ENCODE peak calls at places on chromosomes 11 and 22, in four cellular contexts. S is GM13977, Q is fibroblast of lung, Y is stomach. J is an unnamed sample.

GRCh38 chr11:94315664-94316063 is 11.3 kb downstream of the IZUMO1R start:
- DNase-seq in S (no peak), Q (peak), Y (no peak), J (no peak)

GRCh38 chr11:100573911-100574513 is 113.1 kb upstream of the ARHGAP42 start:
- DNase-seq in S (no peak), Q (no peak), Y (no peak), J (no peak)

GRCh38 chr11:76234704-76235232 is 28.5 kb upstream of the WNT11 start:
- DNase-seq in S (peak), Q (no peak), Y (peak), J (no peak)

GRCh38 chr11:17063171-17064002 is 14.1 kb downstream of the RPS13 start:
- DNase-seq in S (peak), Q (peak), Y (peak), J (peak)

GRCh38 chr11:41497974-41498373 is 38.5 kb upstream of the LRRC4C start:
- DNase-seq in S (no peak), Q (peak), Y (no peak), J (no peak)

GRCh38 chr11:70509476-70509875 is 111.1 kb downstream of the CTTN start:
- DNase-seq in S (no peak), Q (no peak), Y (no peak), J (no peak)

GRCh38 chr11:63641727-63642126 is 27.5 kb upstream of the PLAAT3 start:
- DNase-seq in S (no peak), Q (peak), Y (no peak), J (no peak)

GRCh38 chr11:110598725-110599124 is 113.5 kb downstream of the ARHGAP20 start:
- DNase-seq in S (no peak), Q (no peak), Y (no peak), J (no peak)

GRCh38 chr11:34226210-34226609 is 120.8 kb downstream of the NAT10 start:
- DNase-seq in S (no peak), Q (no peak), Y (no peak), J (no peak)

GRCh38 chr22:20438066-20438677 is 547 bp upstream of the SCARF2 start:
- DNase-seq in S (peak), Q (peak), Y (no peak), J (no peak)

GRCh38 chr11:45102361-45102809 is 44.1 kb upstream of the PRDM11 start:
- DNase-seq in S (no peak), Q (no peak), Y (no peak), J (no peak)

GRCh38 chr11:75100314-75100713 is 3.6 kb upstream of the OR2AT4 start:
- DNase-seq in S (peak), Q (peak), Y (no peak), J (no peak)

GRCh38 chr11:108872781-108873291 is 208.0 kb downstream of the DDX10 start:
- DNase-seq in S (no peak), Q (peak), Y (no peak), J (no peak)

GRCh38 chr11:83785942-83786341 is 499.8 kb upstream of the CCDC90B start:
- DNase-seq in S (no peak), Q (no peak), Y (no peak), J (no peak)

GRCh38 chr22:26535499-26535898 is 23.2 kb upstream of the TFIP11 start:
- DNase-seq in S (no peak), Q (no peak), Y (no peak), J (no peak)

GRCh38 chr11:10272132-10272531 is 21.9 kb downstream of the SBF2 start:
- DNase-seq in S (no peak), Q (no peak), Y (no peak), J (no peak)

DNA sequence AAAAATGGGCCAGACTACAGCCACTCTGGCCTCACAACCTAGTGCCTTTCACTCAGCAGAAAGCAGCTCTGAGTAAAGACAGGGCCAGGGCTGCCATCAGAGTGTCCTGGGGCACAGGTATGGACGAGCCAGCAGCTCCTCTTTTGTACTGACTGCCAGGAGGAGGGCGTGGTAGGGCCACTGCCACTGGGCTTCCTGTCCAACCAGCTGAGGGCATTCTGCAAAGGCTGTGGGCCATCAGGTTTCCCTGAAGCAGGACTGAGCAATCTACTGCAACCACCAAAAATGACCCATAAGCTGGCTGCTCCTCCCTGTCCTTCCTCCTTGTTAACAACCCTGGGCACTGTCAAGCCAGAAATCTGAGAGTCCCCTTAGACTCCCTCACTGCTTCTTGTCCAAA is 33.1 kb downstream of the ASCC2 start:
- DNase-seq in S (no peak), Q (no peak), Y (no peak), J (no peak)
- TF ChIP-seq CTCF in S (no peak), Q (no peak), Y (no peak), J (no peak)

GRCh38 chr11:125724125-125724524 is 22.0 kb upstream of the PATE1 start:
- DNase-seq in S (no peak), Q (peak), Y (no peak), J (no peak)
- TF ChIP-seq CTCF in S (peak), Q (no peak), Y (no peak), J (peak)

GRCh38 chr11:103539166-103539565 is 429.9 kb downstream of the DYNC2H1 start:
- DNase-seq in S (no peak), Q (no peak), Y (no peak), J (no peak)

GRCh38 chr11:103536335-103536722 is 427.1 kb downstream of the DYNC2H1 start:
- DNase-seq in S (no peak), Q (no peak), Y (no peak), J (no peak)

GRCh38 chr11:103534959-103535358 is 425.7 kb downstream of the DYNC2H1 start:
- DNase-seq in S (no peak), Q (no peak), Y (no peak), J (no peak)

GRCh38 chr11:103541186-103541795 is 432.1 kb downstream of the DYNC2H1 start:
- DNase-seq in S (no peak), Q (no peak), Y (no peak), J (no peak)

GRCh38 chr11:103537904-103538502 is 428.8 kb downstream of the DYNC2H1 start:
- DNase-seq in S (peak), Q (no peak), Y (no peak), J (no peak)
- TF ChIP-seq CTCF in S (peak), Q (peak), Y (no peak), J (peak)

GRCh38 chr11:2267871-2268825 is 2.2 kb downstream of the ASCL2 start:
- DNase-seq in S (no peak), Q (no peak), Y (peak), J (no peak)

GRCh38 chr11:2268911-2269600 is 1.3 kb downstream of the ASCL2 start:
- DNase-seq in S (peak), Q (peak), Y (peak), J (no peak)

GRCh38 chr11:2271077-2271326 is 614 bp upstream of the ASCL2 start:
- DNase-seq in S (no peak), Q (no peak), Y (peak), J (no peak)

GRCh38 chr11:2270322-2271076 is at the start of gene ASCL2:
- DNase-seq in S (no peak), Q (no peak), Y (peak), J (peak)

DNA sequence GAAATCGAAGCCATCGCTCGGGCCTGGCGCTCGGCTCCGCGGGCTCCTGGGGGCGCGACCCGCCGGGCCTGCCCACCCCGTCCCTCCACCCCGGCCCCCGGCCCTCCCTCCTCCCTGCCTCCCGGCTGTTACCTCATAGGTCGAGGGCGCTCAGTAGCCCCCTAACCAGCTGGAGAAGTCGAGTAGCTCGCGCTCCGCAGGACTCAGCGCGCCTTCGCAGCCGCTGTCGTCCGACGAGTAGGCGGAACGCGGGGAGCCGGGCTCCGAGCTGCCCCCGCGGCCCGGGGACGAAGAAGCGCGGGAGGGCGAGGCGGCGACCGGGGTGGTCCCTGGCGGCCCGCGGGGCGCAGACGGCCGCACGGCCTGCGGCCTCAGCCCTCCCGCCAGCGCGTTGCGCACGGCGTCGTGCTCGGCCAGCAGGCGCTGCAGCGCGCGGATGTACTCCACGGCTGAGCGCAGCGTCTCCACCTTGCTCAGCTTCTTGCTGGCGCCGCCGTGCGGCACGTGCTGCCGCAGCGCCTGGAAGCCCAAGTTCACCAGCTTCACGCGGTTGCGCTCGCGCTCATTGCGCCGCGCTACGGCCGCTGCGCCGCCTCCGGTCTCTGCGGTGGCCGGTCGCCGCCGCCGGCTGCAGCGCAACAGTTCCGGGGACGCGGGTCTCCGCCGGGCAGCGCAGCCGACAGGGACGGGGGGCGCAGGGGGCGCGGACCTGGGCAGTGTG is 627 bp downstream of the ASCL2 start:
- DNase-seq in S (peak), Q (peak), Y (peak), J (no peak)
- TF ChIP-seq CTCF in S (no peak), Q (no peak), Y (peak), J (no peak)

J was measured in osteocyte.